ENCODE peak calls at places on chromosome 10, in four cellular contexts. C is SK-N-MC, S is Karpas-422, B is neuronal stem cell. M is an unnamed sample.

GRCh38 chr10:43878386-43878785 is 229.7 kb upstream of the ZNF32 start:
- DNase-seq in C (no peak), S (no peak), B (no peak), M (no peak)

GRCh38 chr10:12513775-12514663 is 164.7 kb downstream of the CAMK1D start:
- DNase-seq in C (no peak), S (no peak), B (no peak), M (no peak)

GRCh38 chr10:14681305-14681704 is 93.4 kb downstream of the FAM107B start:
- DNase-seq in C (no peak), S (no peak), B (no peak), M (no peak)

GRCh38 chr10:35462491-35462934 is 126.2 kb downstream of the CCNY start:
- DNase-seq in C (no peak), S (no peak), B (peak), M (peak)

GRCh38 chr10:27485368-27485767 is 18.7 kb upstream of the RAB18 start:
- DNase-seq in C (no peak), S (no peak), B (no peak), M (no peak)

GRCh38 chr10:81127931-81128330 is 590.2 kb downstream of the SH2D4B start:
- DNase-seq in C (no peak), S (no peak), B (no peak), M (no peak)

GRCh38 chr10:54501919-54502318 is 299.1 kb downstream of the PCDH15 start:
- DNase-seq in C (no peak), S (no peak), B (no peak), M (no peak)

GRCh38 chr10:26090762-26091161 is 125.8 kb upstream of the GAD2 start:
- DNase-seq in C (no peak), S (no peak), B (no peak), M (peak)

GRCh38 chr10:29753283-29753682 is 118.5 kb upstream of the SVIL start:
- DNase-seq in C (no peak), S (no peak), B (no peak), M (no peak)

GRCh38 chr10:99435986-99436633 is 5.7 kb upstream of the GOT1 start:
- DNase-seq in C (peak), S (peak), B (peak), M (peak)

GRCh38 chr10:58782876-58783859 is 270.5 kb downstream of the BICC1 start:
- DNase-seq in C (no peak), S (no peak), B (no peak), M (no peak)

GRCh38 chr10:92920866-92921265 is 72.5 kb downstream of the EXOC6 start:
- DNase-seq in C (no peak), S (no peak), B (no peak), M (no peak)

GRCh38 chr10:87925570-87925969 is 62.1 kb downstream of the PTEN start:
- DNase-seq in C (no peak), S (peak), B (no peak), M (no peak)

GRCh38 chr10:59240581-59241183 is 64.2 kb downstream of the PHYHIPL start:
- DNase-seq in C (peak), S (peak), B (peak), M (peak)

GRCh38 chr10:100565206-100565985 is 29.7 kb downstream of the HIF1AN start:
- DNase-seq in C (no peak), S (no peak), B (no peak), M (no peak)

GRCh38 chr10:72426982-72427381 is 72.3 kb upstream of the DNAJB12 start:
- DNase-seq in C (no peak), S (no peak), B (peak), M (peak)

GRCh38 chr10:129848571-129849451 is 115.3 kb downstream of the EBF3 start:
- DNase-seq in C (no peak), S (no peak), B (no peak), M (no peak)

GRCh38 chr10:29309465-29309864 is 20.6 kb downstream of the LYZL1 start:
- DNase-seq in C (no peak), S (no peak), B (no peak), M (no peak)

GRCh38 chr10:72935358-72935757 is 19.2 kb downstream of the PLA2G12B start:
- DNase-seq in C (no peak), S (no peak), B (no peak), M (no peak)

GRCh38 chr10:44873156-44873555 is 38.0 kb upstream of the TMEM72 start:
- DNase-seq in C (no peak), S (no peak), B (no peak), M (no peak)

GRCh38 chr10:6362879-6363278 is 160.1 kb downstream of the PFKFB3 start:
- DNase-seq in C (no peak), S (no peak), B (no peak), M (no peak)

GRCh38 chr10:98416589-98416988 is 1.6 kb upstream of the PYROXD2 start:
- DNase-seq in C (no peak), S (no peak), B (no peak), M (no peak)

GRCh38 chr10:102781089-102781920 is 37.6 kb downstream of the WBP1L start:
- DNase-seq in C (no peak), S (no peak), B (no peak), M (peak)

GRCh38 chr10:58179238-58179637 is 88.5 kb downstream of the IPMK start:
- DNase-seq in C (no peak), S (no peak), B (no peak), M (no peak)

GRCh38 chr10:86336341-86336740 is 30.3 kb downstream of the GRID1 start:
- DNase-seq in C (no peak), S (no peak), B (no peak), M (no peak)

GRCh38 chr10:79316671-79317431 is 30.4 kb upstream of the PPIF start:
- DNase-seq in C (no peak), S (peak), B (no peak), M (no peak)

GRCh38 chr10:104038958-104039752 is 46.5 kb downstream of the COL17A1 start:
- DNase-seq in C (no peak), S (no peak), B (no peak), M (no peak)

GRCh38 chr10:122051609-122052385 is 62.8 kb downstream of the TACC2 start:
- DNase-seq in C (peak), S (no peak), B (peak), M (peak)

GRCh38 chr10:71136036-71136690 is 76.2 kb upstream of the UNC5B start:
- DNase-seq in C (peak), S (no peak), B (no peak), M (no peak)

GRCh38 chr10:89513206-89513605 is 22.2 kb downstream of the SLC16A12 start:
- DNase-seq in C (no peak), S (no peak), B (no peak), M (no peak)

GRCh38 chr10:79342811-79343541 is 4.3 kb upstream of the PPIF start:
- DNase-seq in C (no peak), S (no peak), B (no peak), M (no peak)

GRCh38 chr10:132482090-132482489 is 55.5 kb upstream of the INPP5A start:
- DNase-seq in C (no peak), S (no peak), B (no peak), M (no peak)

GRCh38 chr10:23693398-23693797 is 254.5 kb downstream of the OTUD1 start:
- DNase-seq in C (no peak), S (no peak), B (no peak), M (peak)

GRCh38 chr10:119103241-119103640 is 672 bp upstream of the DENND10 start:
- DNase-seq in C (no peak), S (no peak), B (peak), M (no peak)

GRCh38 chr10:119104653-119105024 is 726 bp downstream of the DENND10 start:
- DNase-seq in C (no peak), S (peak), B (peak), M (peak)

GRCh38 chr10:119098576-119098975 is 5.3 kb upstream of the DENND10 start:
- DNase-seq in C (no peak), S (no peak), B (no peak), M (no peak)

GRCh38 chr10:119105155-119105554 is 1.2 kb downstream of the DENND10 start:
- DNase-seq in C (no peak), S (no peak), B (no peak), M (no peak)

DNA sequence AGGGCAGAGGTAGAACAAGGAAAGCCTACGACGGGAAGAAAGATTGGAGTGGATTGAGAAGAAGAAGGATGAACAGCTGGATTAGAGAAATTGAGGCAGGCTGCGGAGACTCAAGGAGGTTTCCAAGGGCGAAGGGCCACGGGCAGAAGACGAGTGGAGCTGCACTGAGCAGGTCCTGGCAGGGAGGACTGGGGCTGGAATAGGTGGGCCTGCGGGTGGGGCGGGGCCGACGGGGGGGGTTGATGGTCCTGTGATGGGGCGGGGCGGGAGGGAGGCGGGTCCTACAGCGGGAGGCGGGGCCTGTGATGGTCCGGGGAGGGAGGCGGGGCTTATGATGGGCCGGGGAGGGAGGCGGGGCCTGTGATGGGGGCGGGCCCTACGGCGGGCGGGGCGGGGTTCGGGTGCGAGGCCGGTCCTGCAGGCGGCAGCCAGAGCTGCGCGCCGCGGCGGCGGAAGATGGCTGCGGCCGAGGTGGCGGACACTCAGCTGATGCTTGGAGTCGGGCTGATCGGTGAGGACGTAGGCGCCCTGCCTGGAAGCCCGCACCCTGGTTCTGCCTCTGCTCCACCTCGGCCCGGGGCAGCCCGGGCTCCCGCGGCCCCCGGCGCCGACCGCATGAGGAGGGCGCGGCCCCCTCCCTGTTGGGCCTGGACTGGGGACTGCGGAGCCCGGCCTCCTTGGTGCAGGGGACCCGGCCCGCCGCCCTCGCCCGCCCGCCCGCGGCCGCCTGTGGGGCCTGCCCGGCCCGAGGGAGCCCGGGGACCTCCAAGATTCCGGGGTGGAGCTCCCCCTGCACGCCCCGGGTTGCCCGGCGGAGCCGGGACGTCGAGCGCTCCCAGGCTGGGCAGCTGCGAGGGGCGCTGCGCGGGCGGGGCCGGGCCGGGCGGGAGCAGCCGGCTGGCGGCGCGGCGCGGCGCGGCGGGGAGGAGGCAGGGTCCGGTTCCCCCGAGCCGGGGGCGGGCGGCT is at the start of gene DENND10:
- DNase-seq in C (no peak), S (peak), B (peak), M (peak)
- H3K9ac ChIP-seq in C (peak), S (peak), B (peak), M (peak)

GRCh38 chr10:48288661-48289060 is 14.2 kb upstream of the FRMPD2 start:
- DNase-seq in C (no peak), S (no peak), B (no peak), M (no peak)

GRCh38 chr10:48287417-48288391 is 13.2 kb upstream of the FRMPD2 start:
- DNase-seq in C (no peak), S (no peak), B (no peak), M (no peak)

GRCh38 chr10:48285710-48286109 is 11.2 kb upstream of the FRMPD2 start:
- DNase-seq in C (no peak), S (no peak), B (no peak), M (no peak)

GRCh38 chr10:48284002-48284546 is 9.6 kb upstream of the FRMPD2 start:
- DNase-seq in C (no peak), S (no peak), B (no peak), M (no peak)

DNA sequence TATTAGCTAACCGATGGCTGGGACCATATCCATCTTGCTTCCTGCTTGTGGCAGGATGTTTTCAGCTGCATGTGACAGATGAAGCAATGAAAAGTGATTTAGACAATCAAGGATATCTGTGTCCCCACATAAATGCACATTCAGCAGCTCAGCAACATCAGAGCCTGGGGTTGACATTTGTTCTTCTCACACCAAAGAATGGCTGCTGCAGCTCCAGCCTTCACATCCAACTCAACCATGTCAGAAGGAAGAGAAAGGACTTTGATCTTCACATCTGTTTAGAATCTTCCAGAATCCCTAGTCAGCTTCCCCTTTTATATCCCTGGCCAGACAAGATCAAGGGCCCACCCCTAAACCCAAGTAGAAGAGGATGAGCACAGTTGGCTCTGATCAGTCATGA is 11.9 kb upstream of the FRMPD2 start:
- DNase-seq in C (no peak), S (no peak), B (no peak), M (no peak)
- H3K9ac ChIP-seq in C (no peak), S (no peak), B (no peak), M (no peak)

GRCh38 chr10:4136121-4136520 is 351.1 kb upstream of the KLF6 start:
- DNase-seq in C (no peak), S (peak), B (no peak), M (no peak)
- H3K9ac ChIP-seq in C (no peak), S (no peak), B (no peak), M (no peak)

DNA sequence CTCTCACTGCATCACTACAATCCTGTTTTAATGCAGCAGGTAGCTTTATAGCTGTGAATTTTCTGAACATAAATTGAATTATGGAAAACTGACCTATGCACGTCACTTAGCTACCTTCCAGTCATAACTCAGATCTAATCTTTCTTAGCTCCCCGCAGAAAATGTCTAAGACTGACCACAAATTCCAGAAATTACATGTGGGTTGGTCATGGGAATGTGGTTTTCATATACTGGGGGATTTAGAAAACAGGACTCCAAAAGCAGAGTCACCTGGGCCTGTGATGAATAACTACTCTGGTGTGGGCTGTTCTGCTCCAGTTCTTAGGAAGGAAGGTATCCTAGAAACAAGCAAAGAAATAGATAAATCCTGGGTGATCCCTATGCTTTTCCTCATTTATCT is 178.4 kb upstream of the LRRTM3 start:
- DNase-seq in C (no peak), S (no peak), B (no peak), M (no peak)
- H3K9ac ChIP-seq in C (no peak), S (no peak), B (no peak), M (no peak)

DNA sequence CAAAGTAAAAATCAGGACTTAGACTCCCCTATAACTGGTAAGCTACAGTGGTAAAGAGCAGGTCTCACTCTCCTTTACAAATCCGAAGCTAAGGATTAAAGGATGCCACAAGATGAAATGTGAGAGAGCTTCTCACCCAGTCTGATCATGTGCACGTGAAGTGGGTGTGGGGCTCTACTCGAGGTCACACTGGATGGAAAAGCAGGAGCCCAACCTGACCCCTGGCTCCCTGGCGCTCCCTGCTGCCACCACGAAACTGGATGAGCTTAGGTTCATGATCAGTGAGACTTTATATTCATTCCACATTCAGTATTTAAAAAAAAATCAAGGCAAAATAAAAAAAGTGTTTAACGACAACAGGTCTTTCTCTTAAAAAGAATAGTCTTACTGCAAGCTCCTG is 21.7 kb upstream of the FOXI2 start:
- DNase-seq in C (no peak), S (no peak), B (no peak), M (no peak)
- H3K9ac ChIP-seq in C (no peak), S (no peak), B (no peak), M (no peak)